ENCODE peak calls at places on chromosomes 13 and 19, in five cellular contexts. One of them, this sample, is unnamed.

GRCh38 chr19:18493440-18494266 is 28.2 kb downstream of the ELL start:
- DNase-seq in cardiac fibroblast: no peak
- DNase-seq in skeletal muscle cell: no peak
- DNase-seq in A549: no peak
- DNase-seq in AG04450: no peak
- DNase-seq in this sample: no peak

GRCh38 chr13:23443878-23444277 is 10.4 kb upstream of the SACS start:
- DNase-seq in A549: no peak
- DNase-seq in cardiac fibroblast: no peak
- DNase-seq in AG04450: no peak
- DNase-seq in skeletal muscle cell: no peak
- DNase-seq in this sample: no peak

GRCh38 chr13:97338571-97338970 is 95.4 kb upstream of the RAP2A start:
- DNase-seq in AG04450: no peak
- DNase-seq in A549: no peak
- DNase-seq in cardiac fibroblast: no peak
- DNase-seq in skeletal muscle cell: no peak
- DNase-seq in this sample: no peak

GRCh38 chr19:3580156-3580955 is 4.9 kb upstream of the GIPC3 start:
- DNase-seq in AG04450: peak; percentile 81
- DNase-seq in skeletal muscle cell: peak; percentile 83
- DNase-seq in A549: peak; percentile 40
- DNase-seq in cardiac fibroblast: peak; percentile 97
- DNase-seq in this sample: peak; percentile 85

GRCh38 chr13:52345048-52345447 is 60.9 kb downstream of the THSD1 start:
- DNase-seq in skeletal muscle cell: peak; percentile 22
- DNase-seq in A549: no peak
- DNase-seq in cardiac fibroblast: peak; percentile 65
- DNase-seq in AG04450: no peak
- DNase-seq in this sample: peak; percentile 22

GRCh38 chr13:100544866-100545683 is 43.5 kb downstream of the GGACT start:
- DNase-seq in AG04450: no peak
- DNase-seq in cardiac fibroblast: no peak
- DNase-seq in skeletal muscle cell: no peak
- DNase-seq in A549: no peak
- DNase-seq in this sample: no peak

GRCh38 chr19:48511800-48512503 is at the start of gene LMTK3:
- DNase-seq in skeletal muscle cell: no peak
- DNase-seq in AG04450: no peak
- DNase-seq in A549: peak; percentile 85
- DNase-seq in cardiac fibroblast: peak; percentile 25
- DNase-seq in this sample: peak; percentile 74

GRCh38 chr19:17861542-17862402 is 2.1 kb downstream of the RPL18A start:
- DNase-seq in skeletal muscle cell: no peak
- DNase-seq in A549: no peak
- DNase-seq in AG04450: no peak
- DNase-seq in cardiac fibroblast: no peak
- DNase-seq in this sample: no peak

GRCh38 chr19:13804830-13805683 is 9.8 kb downstream of the ZSWIM4 start:
- DNase-seq in cardiac fibroblast: no peak
- DNase-seq in AG04450: no peak
- DNase-seq in skeletal muscle cell: no peak
- DNase-seq in A549: no peak
- DNase-seq in this sample: no peak

GRCh38 chr13:40666905-40667621 is 622 bp upstream of the FOXO1 start:
- DNase-seq in AG04450: no peak
- DNase-seq in cardiac fibroblast: no peak
- DNase-seq in A549: no peak
- DNase-seq in skeletal muscle cell: no peak
- DNase-seq in this sample: peak; percentile 72

GRCh38 chr19:10587022-10587838 is at the start of gene AP1M2:
- DNase-seq in A549: no peak
- DNase-seq in cardiac fibroblast: no peak
- DNase-seq in skeletal muscle cell: no peak
- DNase-seq in AG04450: no peak
- DNase-seq in this sample: no peak

GRCh38 chr13:112940236-112940635 is 28.8 kb upstream of the MCF2L start:
- DNase-seq in A549: no peak
- DNase-seq in cardiac fibroblast: no peak
- DNase-seq in skeletal muscle cell: no peak
- DNase-seq in AG04450: no peak
- DNase-seq in this sample: no peak

GRCh38 chr13:101919541-101920306 is 467.2 kb downstream of the ITGBL1 start:
- DNase-seq in cardiac fibroblast: peak; percentile 30
- DNase-seq in A549: no peak
- DNase-seq in skeletal muscle cell: no peak
- DNase-seq in AG04450: no peak
- DNase-seq in this sample: peak; percentile 54

GRCh38 chr13:21048901-21049655 is 12.3 kb downstream of the LATS2 start:
- DNase-seq in AG04450: no peak
- DNase-seq in skeletal muscle cell: no peak
- DNase-seq in cardiac fibroblast: no peak
- DNase-seq in A549: no peak
- DNase-seq in this sample: no peak

GRCh38 chr13:109968876-109969577 is 182.6 kb upstream of the IRS2 start:
- DNase-seq in A549: no peak
- DNase-seq in skeletal muscle cell: peak; percentile 39
- DNase-seq in cardiac fibroblast: peak; percentile 65
- DNase-seq in AG04450: no peak
- DNase-seq in this sample: peak; percentile 12

GRCh38 chr13:49935171-49936084 is 712 bp downstream of the SPRYD7 start:
- DNase-seq in A549: peak; percentile 82
- DNase-seq in skeletal muscle cell: no peak
- DNase-seq in AG04450: no peak
- DNase-seq in cardiac fibroblast: peak; percentile 80
- DNase-seq in this sample: peak; percentile 76

GRCh38 chr19:55702131-55702627 is 27.2 kb downstream of the EPN1 start:
- DNase-seq in A549: no peak
- DNase-seq in skeletal muscle cell: no peak
- DNase-seq in cardiac fibroblast: no peak
- DNase-seq in AG04450: no peak
- DNase-seq in this sample: no peak

GRCh38 chr13:64078480-64078936 is 2662.9 kb upstream of the PCDH20 start:
- DNase-seq in AG04450: no peak
- DNase-seq in A549: no peak
- DNase-seq in cardiac fibroblast: no peak
- DNase-seq in skeletal muscle cell: no peak
- DNase-seq in this sample: no peak

GRCh38 chr19:17562097-17562496 is 6.6 kb downstream of the COLGALT1 start:
- DNase-seq in skeletal muscle cell: no peak
- DNase-seq in cardiac fibroblast: no peak
- DNase-seq in AG04450: no peak
- DNase-seq in A549: no peak
- DNase-seq in this sample: no peak

GRCh38 chr19:18202759-18203407 is 959 bp downstream of the RAB3A start:
- DNase-seq in skeletal muscle cell: no peak
- DNase-seq in AG04450: no peak
- DNase-seq in A549: no peak
- DNase-seq in cardiac fibroblast: peak; percentile 25
- DNase-seq in this sample: peak; percentile 20

GRCh38 chr13:18964942-18965341 is 216.7 kb downstream of the TUBA3C start:
- DNase-seq in cardiac fibroblast: no peak
- DNase-seq in AG04450: no peak
- DNase-seq in A549: no peak
- DNase-seq in skeletal muscle cell: no peak
- DNase-seq in this sample: no peak

GRCh38 chr19:18284710-18285430 is 3.4 kb upstream of the JUND start:
- DNase-seq in AG04450: no peak
- DNase-seq in skeletal muscle cell: no peak
- DNase-seq in cardiac fibroblast: no peak
- DNase-seq in A549: no peak
- DNase-seq in this sample: no peak

GRCh38 chr13:103282571-103283450 is 216.6 kb upstream of the SLC10A2 start:
- DNase-seq in A549: peak; percentile 45
- DNase-seq in skeletal muscle cell: peak; percentile 78
- DNase-seq in AG04450: peak; percentile 27
- DNase-seq in cardiac fibroblast: peak; percentile 96
- DNase-seq in this sample: peak; percentile 92

GRCh38 chr13:66926200-66926850 is 303.8 kb downstream of the PCDH9 start:
- DNase-seq in skeletal muscle cell: no peak
- DNase-seq in AG04450: no peak
- DNase-seq in A549: no peak
- DNase-seq in cardiac fibroblast: no peak
- DNase-seq in this sample: no peak

GRCh38 chr13:36891752-36892151 is 28.3 kb downstream of the SMAD9 start:
- DNase-seq in skeletal muscle cell: no peak
- DNase-seq in cardiac fibroblast: peak; percentile 20
- DNase-seq in AG04450: peak; percentile 16
- DNase-seq in A549: no peak
- DNase-seq in this sample: peak; percentile 79

GRCh38 chr13:83975668-83976165 is 93.4 kb upstream of the SLITRK1 start:
- DNase-seq in skeletal muscle cell: no peak
- DNase-seq in cardiac fibroblast: no peak
- DNase-seq in A549: no peak
- DNase-seq in AG04450: no peak
- DNase-seq in this sample: no peak

GRCh38 chr13:60617863-60618733 is 221.1 kb downstream of the TDRD3 start:
- DNase-seq in cardiac fibroblast: peak; percentile 72
- DNase-seq in A549: peak; percentile 10
- DNase-seq in skeletal muscle cell: no peak
- DNase-seq in AG04450: no peak
- DNase-seq in this sample: peak; percentile 27

GRCh38 chr13:101752432-101752831 is 300.0 kb downstream of the ITGBL1 start:
- DNase-seq in skeletal muscle cell: no peak
- DNase-seq in A549: no peak
- DNase-seq in cardiac fibroblast: no peak
- DNase-seq in AG04450: no peak
- DNase-seq in this sample: no peak

GRCh38 chr19:38209671-38210457 is 14.2 kb downstream of the DPF1 start:
- DNase-seq in A549: no peak
- DNase-seq in cardiac fibroblast: peak; percentile 38
- DNase-seq in skeletal muscle cell: peak; percentile 29
- DNase-seq in AG04450: no peak
- DNase-seq in this sample: peak; percentile 68

GRCh38 chr13:96581741-96582140 is 412.5 kb downstream of the OXGR1 start:
- DNase-seq in AG04450: no peak
- DNase-seq in A549: no peak
- DNase-seq in cardiac fibroblast: no peak
- DNase-seq in skeletal muscle cell: no peak
- DNase-seq in this sample: no peak

GRCh38 chr13:43924549-43925245 is 45.0 kb downstream of the LACC1 start:
- DNase-seq in cardiac fibroblast: no peak
- DNase-seq in skeletal muscle cell: no peak
- DNase-seq in AG04450: no peak
- DNase-seq in A549: no peak
- DNase-seq in this sample: no peak

DNA sequence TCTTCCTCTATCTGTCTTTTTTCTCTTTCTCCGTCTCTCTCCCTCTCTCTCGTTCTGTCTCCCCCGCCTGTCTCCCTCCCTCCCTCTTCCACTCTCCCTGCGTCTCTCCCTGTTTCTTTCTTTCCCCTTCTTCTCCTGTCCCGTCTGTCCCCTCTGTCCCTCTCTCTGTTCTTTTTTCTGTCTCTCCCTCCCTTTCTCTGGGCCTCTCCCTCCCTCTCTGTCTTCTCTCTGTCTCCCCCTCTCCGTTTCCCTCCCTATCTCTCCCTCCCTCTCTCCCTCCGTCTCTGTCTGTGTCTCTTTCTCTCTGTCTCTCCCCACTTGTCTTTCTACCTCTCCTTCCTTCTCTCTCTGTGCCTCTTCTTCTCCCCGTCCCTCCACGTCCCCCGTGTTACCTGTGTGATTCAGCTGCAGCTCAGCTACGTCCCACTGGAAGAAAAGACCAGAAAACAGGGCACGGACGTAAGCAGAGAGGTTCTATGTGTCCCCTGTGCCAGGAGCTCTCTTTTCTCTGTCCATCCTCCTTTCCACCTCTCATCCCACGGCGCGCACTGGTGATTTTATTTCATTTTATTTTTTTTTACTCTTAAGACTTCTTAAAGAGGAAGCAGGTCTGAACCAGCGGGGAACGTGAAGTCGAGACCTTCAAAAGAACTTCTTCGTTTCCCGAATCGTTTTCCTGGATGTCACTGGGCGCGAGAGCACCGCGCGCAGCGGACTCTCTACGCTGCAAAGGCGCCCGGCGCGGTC is 1.1 kb downstream of the CD70 start:
- DNase-seq in skeletal muscle cell: no peak
- DNase-seq in AG04450: no peak
- DNase-seq in cardiac fibroblast: no peak
- DNase-seq in A549: no peak
- DNase-seq in this sample: no peak
- H3K4me3 ChIP-seq in skeletal muscle cell: no peak overlapping the region
- H3K4me3 ChIP-seq in AG04450: no peak overlapping the region
- H3K4me3 ChIP-seq in cardiac fibroblast: no peak overlapping the region
- H3K4me3 ChIP-seq in A549: peak overlapping the region; percentile 51
- H3K4me3 ChIP-seq in this sample: peak overlapping the region; percentile 23

GRCh38 chr13:114063545-114064515 is 68.6 kb downstream of the RASA3 start:
- DNase-seq in A549: peak; percentile 60
- DNase-seq in skeletal muscle cell: no peak
- DNase-seq in AG04450: no peak
- DNase-seq in cardiac fibroblast: peak; percentile 75
- DNase-seq in this sample: peak; percentile 87
- H3K4me3 ChIP-seq in A549: peak overlapping the region; percentile 42
- H3K4me3 ChIP-seq in skeletal muscle cell: peak overlapping the region; percentile 38
- H3K4me3 ChIP-seq in AG04450: peak overlapping the region; percentile 53
- H3K4me3 ChIP-seq in cardiac fibroblast: peak overlapping the region; percentile 37
- H3K4me3 ChIP-seq in this sample: peak overlapping the region; percentile 76

DNA sequence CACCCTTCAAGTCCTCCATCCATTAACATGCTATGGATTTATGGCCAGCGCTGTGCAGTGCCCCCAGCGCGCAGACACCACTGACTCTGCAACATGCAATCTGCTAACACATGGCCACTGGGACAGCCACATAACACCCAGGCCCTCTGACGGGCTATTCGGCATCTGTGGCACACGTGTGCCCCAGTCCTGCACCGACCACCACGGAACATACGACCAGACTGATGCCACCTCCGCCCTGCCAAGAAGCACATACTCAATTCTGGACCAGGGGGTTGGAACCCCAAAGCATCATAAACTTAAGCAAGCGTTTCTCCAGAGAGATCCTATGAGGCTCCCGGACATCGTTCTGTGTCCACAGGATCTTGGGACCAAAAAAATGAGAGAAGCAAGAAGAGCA is 9.8 kb downstream of the STK24 start:
- DNase-seq in skeletal muscle cell: no peak
- DNase-seq in A549: no peak
- DNase-seq in cardiac fibroblast: no peak
- DNase-seq in AG04450: no peak
- DNase-seq in this sample: no peak
- H3K4me3 ChIP-seq in skeletal muscle cell: no peak overlapping the region
- H3K4me3 ChIP-seq in A549: no peak overlapping the region
- H3K4me3 ChIP-seq in cardiac fibroblast: no peak overlapping the region
- H3K4me3 ChIP-seq in AG04450: no peak overlapping the region
- H3K4me3 ChIP-seq in this sample: no peak overlapping the region

GRCh38 chr19:19662344-19662743 is 1.1 kb downstream of the ATP13A1 start:
- DNase-seq in cardiac fibroblast: no peak
- DNase-seq in AG04450: no peak
- DNase-seq in A549: no peak
- DNase-seq in skeletal muscle cell: no peak
- DNase-seq in this sample: no peak

GRCh38 chr19:19662866-19663291 is 597 bp downstream of the ATP13A1 start:
- DNase-seq in skeletal muscle cell: no peak
- DNase-seq in AG04450: no peak
- DNase-seq in A549: no peak
- DNase-seq in cardiac fibroblast: peak; percentile 35
- DNase-seq in this sample: no peak

GRCh38 chr19:19661141-19661674 is 2.3 kb downstream of the ATP13A1 start:
- DNase-seq in skeletal muscle cell: no peak
- DNase-seq in cardiac fibroblast: no peak
- DNase-seq in A549: no peak
- DNase-seq in AG04450: no peak
- DNase-seq in this sample: no peak

GRCh38 chr19:19663292-19664120 is at the start of gene ATP13A1:
- DNase-seq in A549: peak; percentile 95
- DNase-seq in cardiac fibroblast: peak; percentile 97
- DNase-seq in AG04450: peak; percentile 94
- DNase-seq in skeletal muscle cell: peak; percentile 89
- DNase-seq in this sample: peak; percentile 97

GRCh38 chr19:19661675-19662251 is 1.7 kb downstream of the ATP13A1 start:
- DNase-seq in cardiac fibroblast: no peak
- DNase-seq in skeletal muscle cell: no peak
- DNase-seq in A549: no peak
- DNase-seq in AG04450: no peak
- DNase-seq in this sample: no peak
- H3K4me3 ChIP-seq in cardiac fibroblast: no peak overlapping the region
- H3K4me3 ChIP-seq in skeletal muscle cell: peak overlapping the region; percentile 98
- H3K4me3 ChIP-seq in A549: no peak overlapping the region
- H3K4me3 ChIP-seq in AG04450: no peak overlapping the region
- H3K4me3 ChIP-seq in this sample: peak overlapping the region; percentile 94